ENCODE peak calls at places on chromosome 11, in six cellular contexts. V is fibroblast of lung, X is AG10803, I is left lung, N is hepatocyte, W is CD14-positive monocyte. H is an unnamed sample.

GRCh38 chr11:852762-853161 is 10.1 kb downstream of the TSPAN4 start:
- DNase-seq in V (no peak), X (no peak), I (no peak), N (no peak), W (no peak), H (no peak)

GRCh38 chr11:2884424-2884815 is 1.2 kb downstream of the CDKN1C start:
- DNase-seq in X (peak; percentile 23), N (peak; percentile 58), I (peak; percentile 86), W (no peak), V (peak; percentile 33), H (no peak)

GRCh38 chr11:77557553-77557952 is 32.2 kb upstream of the AQP11 start:
- DNase-seq in V (peak; percentile 14), X (no peak), I (no peak), W (no peak), N (no peak), H (peak; percentile 31)

GRCh38 chr11:1717745-1718144 is 20.8 kb downstream of the KRTAP5-6 start:
- DNase-seq in N (no peak), X (peak; percentile 18), V (no peak), I (peak; percentile 42), W (no peak), H (no peak)

GRCh38 chr11:32752001-32752400 is 42.5 kb downstream of the CCDC73 start:
- DNase-seq in V (no peak), W (no peak), X (no peak), N (no peak), I (no peak), H (no peak)

GRCh38 chr11:73359341-73359740 is 16.9 kb upstream of the RELT start:
- DNase-seq in V (no peak), W (no peak), I (no peak), N (no peak), X (peak; percentile 50), H (peak; percentile 84)

GRCh38 chr11:113974741-113975470 is at the start of gene HTR3A:
- DNase-seq in V (no peak), I (peak; percentile 80), W (no peak), X (no peak), N (peak; percentile 78), H (peak; percentile 8)

GRCh38 chr11:6427516-6427915 is 8.6 kb upstream of the APBB1 start:
- DNase-seq in V (no peak), I (no peak), N (no peak), X (no peak), W (no peak), H (no peak)

GRCh38 chr11:2522636-2523255 is 77.9 kb downstream of the KCNQ1 start:
- DNase-seq in N (no peak), I (peak; percentile 72), W (peak; percentile 16), V (no peak), X (no peak), H (no peak)

GRCh38 chr11:119356349-119357031 is 10.0 kb upstream of the MFRP start:
- DNase-seq in I (peak; percentile 94), X (peak; percentile 65), V (peak; percentile 64), N (peak; percentile 93), W (peak; percentile 74), H (peak; percentile 73)
- TF ChIP-seq CTCF in I (peak; percentile 87), X (peak; percentile 68), V (peak; percentile 82), N (peak; percentile 84), W (peak; percentile 100), H (peak; percentile 62)

GRCh38 chr11:61814958-61815789 is 1.6 kb downstream of the FADS1 start:
- DNase-seq in W (peak; percentile 93), N (peak; percentile 96), X (peak; percentile 90), I (peak; percentile 99), V (peak; percentile 95), H (peak; percentile 97)
- TF ChIP-seq CTCF in W (no peak), N (no peak), X (no peak), I (no peak), V (no peak), H (no peak)

DNA sequence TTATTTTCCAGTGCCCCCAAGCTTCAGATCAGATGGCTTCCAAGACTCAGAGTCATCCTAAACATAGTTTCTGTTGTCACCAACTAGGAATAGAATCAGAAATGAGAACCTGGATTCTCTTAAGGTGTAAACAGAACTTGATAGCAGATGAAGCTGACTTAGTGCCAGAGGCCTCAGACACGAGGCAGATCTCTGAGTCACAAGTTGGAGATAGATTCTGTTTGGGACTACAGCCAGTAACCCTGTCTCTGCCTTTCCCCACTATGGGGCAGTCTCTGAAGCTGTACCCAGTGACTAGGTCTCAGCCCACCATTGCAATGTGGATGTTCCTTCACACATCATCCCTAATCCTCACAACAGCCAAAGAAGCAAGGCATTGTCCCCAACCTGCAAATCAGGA is 25.4 kb downstream of the NEU3 start:
- DNase-seq in V (peak; percentile 81), W (no peak), X (peak; percentile 86), N (peak; percentile 18), I (no peak), H (peak; percentile 91)
- TF ChIP-seq CTCF in V (no peak), W (no peak), X (peak; percentile 53), N (no peak), I (no peak), H (peak; percentile 38)

DNA sequence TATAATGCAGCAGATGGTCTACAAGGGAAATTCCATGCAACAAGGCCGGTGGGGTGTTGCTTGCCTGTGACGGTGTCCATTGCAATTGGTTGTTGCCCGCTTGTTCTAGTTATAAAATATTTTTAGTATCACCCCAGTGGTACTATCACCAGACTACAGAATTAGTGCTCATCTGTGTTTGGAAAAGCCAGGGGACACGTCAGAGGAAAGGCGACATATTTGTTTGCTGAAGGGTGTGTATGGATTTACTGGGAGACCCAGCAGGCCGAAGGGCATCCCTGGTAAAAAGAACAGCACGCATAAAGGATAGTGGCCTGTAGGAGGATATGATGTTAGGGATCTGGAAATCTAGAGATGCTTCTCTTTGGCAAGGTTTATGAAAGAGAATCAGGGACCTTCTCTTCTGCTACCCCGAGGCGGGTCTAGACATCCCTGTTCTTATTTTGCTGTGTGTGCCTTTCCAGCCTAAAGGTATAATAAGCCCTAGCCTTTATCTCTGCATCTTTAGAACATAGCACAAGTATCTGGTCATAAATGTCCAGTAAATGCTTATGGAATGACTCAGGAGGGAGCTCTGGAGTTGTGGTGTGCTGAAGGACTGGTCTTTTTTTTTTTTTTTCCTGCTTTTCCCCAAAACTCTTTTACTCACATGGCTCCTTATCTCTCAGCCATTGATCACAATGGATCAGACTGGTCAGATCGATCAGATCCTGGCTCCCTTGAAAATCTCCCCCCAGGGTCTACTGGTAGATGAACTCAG is 90.9 kb downstream of the LDLRAD3 start:
- DNase-seq in X (peak; percentile 86), I (no peak), N (peak; percentile 60), W (no peak), V (peak; percentile 94), H (peak; percentile 81)
- TF ChIP-seq CTCF in X (peak; percentile 8), I (no peak), N (no peak), W (no peak), V (no peak), H (no peak)

DNA sequence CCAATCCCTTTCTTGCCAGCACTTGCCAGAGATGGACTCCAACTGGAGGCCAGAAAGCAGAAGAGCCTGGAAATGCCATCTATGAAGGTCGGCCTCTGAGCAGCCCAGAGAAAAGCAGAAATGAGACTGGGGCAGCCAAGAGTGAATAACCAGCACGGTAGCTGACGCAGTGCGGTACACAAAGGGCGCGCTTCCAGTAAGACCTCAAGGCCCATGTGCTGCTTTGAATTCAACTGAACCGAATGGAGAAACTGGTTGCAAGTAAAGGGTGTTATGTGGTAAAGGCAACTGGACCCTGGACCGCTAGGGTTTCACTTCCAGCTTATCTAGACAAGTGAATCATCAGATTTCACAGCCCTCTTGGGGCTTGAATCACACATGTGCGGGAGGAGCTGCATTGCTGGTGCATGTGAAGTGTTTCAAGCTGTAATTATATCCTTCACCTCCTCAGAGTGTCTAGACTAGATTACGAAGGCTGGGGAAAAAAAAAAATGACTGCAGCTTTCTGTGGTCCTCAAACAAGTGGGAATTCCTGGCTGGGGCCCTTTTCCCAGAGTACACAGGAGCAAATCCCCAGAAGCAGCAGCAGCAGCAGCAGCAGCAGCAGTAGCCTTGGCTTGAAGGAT is 128.9 kb downstream of the CCDC34 start:
- DNase-seq in I (no peak), W (no peak), V (peak; percentile 100), X (peak; percentile 99), N (peak; percentile 86), H (peak; percentile 98)
- TF ChIP-seq CTCF in I (no peak), W (no peak), V (no peak), X (peak; percentile 26), N (no peak), H (peak; percentile 2)

DNA sequence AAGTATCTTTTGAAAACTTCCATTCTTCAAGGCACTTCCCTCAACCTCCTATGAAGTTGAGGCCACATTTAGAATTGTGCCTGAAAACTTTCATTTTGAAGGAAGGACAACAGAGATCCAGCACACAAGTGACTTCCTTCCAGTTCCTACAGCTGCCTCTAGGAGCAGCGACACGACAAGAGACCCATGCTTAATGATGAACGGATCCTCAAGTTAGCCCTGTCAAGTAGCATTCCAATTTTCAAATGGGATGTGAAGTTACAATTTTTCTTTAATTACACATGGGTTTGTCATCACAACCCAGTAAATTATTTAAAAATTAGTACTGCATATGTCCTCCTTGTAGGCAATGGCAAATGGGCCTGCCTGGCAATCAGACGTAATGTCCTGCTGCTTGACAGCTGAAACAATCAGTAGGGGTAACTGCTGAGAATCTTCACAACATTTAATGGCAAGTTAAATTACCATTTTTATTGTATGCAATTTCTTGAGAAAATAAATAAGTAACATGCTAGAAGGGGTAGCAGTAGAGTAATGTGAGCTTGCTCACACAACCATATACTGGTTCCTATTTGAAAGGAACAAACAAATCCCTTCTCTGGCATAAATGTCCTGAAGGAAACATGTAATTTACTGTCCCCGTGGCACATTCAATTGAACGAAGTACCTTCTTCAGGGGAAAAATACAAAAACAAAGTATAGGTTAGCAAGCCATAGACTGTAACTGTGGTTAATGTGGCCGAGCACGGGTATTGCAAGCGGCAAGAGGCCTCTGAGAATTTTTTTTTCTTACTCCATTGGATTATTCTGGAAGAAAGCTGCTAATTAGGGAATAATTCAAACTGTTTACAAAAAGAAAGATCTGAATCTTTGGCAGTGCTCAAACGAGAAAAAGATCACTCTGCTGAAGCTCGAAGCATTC is 288.3 kb downstream of the CADM1 start:
- DNase-seq in V (no peak), I (no peak), W (no peak), N (peak; percentile 11), X (no peak), H (no peak)
- TF ChIP-seq CTCF in V (no peak), I (peak; percentile 2), W (no peak), N (peak; percentile 17), X (peak; percentile 34), H (no peak)

GRCh38 chr11:80320765-80321164 is 879.9 kb upstream of the TENM4 start:
- DNase-seq in W (no peak), N (no peak), I (no peak), V (no peak), X (no peak), H (no peak)
- TF ChIP-seq CTCF in W (no peak), N (peak; percentile 4), I (no peak), V (no peak), X (peak; percentile 20), H (peak; percentile 24)

GRCh38 chr11:62392944-62393628 is 25.7 kb upstream of the SCGB1A1 start:
- DNase-seq in X (no peak), V (no peak), I (no peak), W (no peak), N (peak; percentile 51), H (no peak)
- TF ChIP-seq CTCF in X (no peak), V (no peak), I (no peak), W (no peak), N (peak; percentile 37), H (no peak)

DNA sequence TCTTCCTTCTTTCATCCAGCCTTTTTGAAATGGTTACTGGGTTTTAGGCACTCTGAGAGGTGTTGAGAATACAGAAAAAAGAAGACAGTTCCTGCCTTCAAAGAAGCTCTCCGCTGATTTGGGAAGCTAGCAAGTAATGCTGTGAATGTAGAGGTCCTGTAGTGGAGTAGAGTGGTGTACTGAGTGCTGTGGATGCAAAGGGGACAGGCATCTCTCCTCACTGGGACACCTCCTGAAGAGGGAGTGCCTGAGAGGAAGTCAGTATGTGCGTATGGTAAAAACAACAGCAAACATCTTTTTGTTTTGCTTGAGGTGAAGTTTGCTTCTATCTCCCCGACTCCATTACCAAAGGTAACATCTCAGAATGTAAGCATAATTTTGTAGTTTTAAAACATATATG is 77.5 kb downstream of the EXT2 start:
- DNase-seq in W (no peak), V (no peak), N (no peak), X (no peak), I (no peak), H (no peak)
- TF ChIP-seq CTCF in W (no peak), V (no peak), N (no peak), X (no peak), I (no peak), H (no peak)

H was measured in fibroblast of mammary gland.